ENCODE peak calls at places on chromosomes 7 and 10, in six cellular contexts. O is astrocyte of the spinal cord; P is fibroblast of lung; Y is GM12864; R is naive thymus-derived CD4-positive, alpha-beta T cell; D is fibroblast of villous mesenchyme. I is an unnamed sample.

GRCh38 chr10:104337527-104337984 is 709 bp downstream of the ITPRIP start:
- DNase-seq in D (peak), R (peak), O (peak), Y (no peak), P (peak), I (no peak)

GRCh38 chr10:33798754-33799153 is 464.3 kb upstream of the NRP1 start:
- DNase-seq in P (peak), O (no peak), R (no peak), D (no peak), Y (no peak), I (no peak)

GRCh38 chr7:41425926-41426325 is 277.0 kb downstream of the INHBA start:
- DNase-seq in R (no peak), Y (no peak), P (peak), O (peak), D (peak), I (no peak)

GRCh38 chr10:100579261-100579660 is 43.5 kb downstream of the HIF1AN start:
- DNase-seq in Y (no peak), O (no peak), P (no peak), D (no peak), R (no peak), I (no peak)

GRCh38 chr10:3471927-3472704 is 299.5 kb upstream of the PITRM1 start:
- DNase-seq in Y (no peak), D (no peak), P (peak), R (no peak), O (peak), I (no peak)

GRCh38 chr10:100562806-100563293 is 27.1 kb downstream of the HIF1AN start:
- DNase-seq in Y (no peak), P (peak), O (peak), R (no peak), D (peak), I (peak)

GRCh38 chr10:91562839-91563581 is 69.9 kb downstream of the PPP1R3C start:
- DNase-seq in R (no peak), Y (no peak), P (no peak), D (no peak), O (no peak), I (no peak)

GRCh38 chr7:23600251-23600650 is 3.1 kb downstream of the CCDC126 start:
- DNase-seq in P (peak), R (no peak), D (no peak), Y (no peak), O (no peak), I (peak)

GRCh38 chr7:151038951-151039849 is 9.1 kb upstream of the ASIC3 start:
- DNase-seq in P (peak), R (no peak), O (peak), Y (no peak), D (peak), I (peak)

GRCh38 chr7:2012981-2013380 is 219.8 kb downstream of the MAD1L1 start:
- DNase-seq in R (no peak), O (peak), D (peak), Y (no peak), P (peak), I (no peak)

GRCh38 chr10:14560274-14560673 is 214.4 kb downstream of the FAM107B start:
- DNase-seq in D (peak), O (peak), Y (peak), R (peak), P (peak), I (peak)

GRCh38 chr10:488081-488932 is 201.2 kb downstream of the DIP2C start:
- DNase-seq in D (no peak), P (no peak), O (no peak), R (no peak), Y (no peak), I (no peak)

GRCh38 chr10:23158370-23158769 is 33.7 kb upstream of the PTF1A start:
- DNase-seq in P (peak), R (peak), O (peak), D (peak), Y (peak), I (peak)

GRCh38 chr7:135160858-135161653 is 9.5 kb downstream of the CYREN start:
- DNase-seq in Y (no peak), O (peak), P (no peak), D (peak), R (no peak), I (no peak)

GRCh38 chr10:73910401-73910763 is 550 bp upstream of the PLAU start:
- DNase-seq in Y (no peak), O (peak), P (no peak), R (peak), D (peak), I (no peak)

GRCh38 chr7:5296015-5296621 is 13.4 kb downstream of the SLC29A4 start:
- DNase-seq in O (no peak), D (no peak), P (no peak), R (peak), Y (no peak), I (no peak)

GRCh38 chr10:114492351-114493037 is 88.2 kb upstream of the AFAP1L2 start:
- DNase-seq in Y (peak), O (peak), P (peak), R (peak), D (no peak), I (no peak)

GRCh38 chr7:39504963-39505362 is 61.2 kb upstream of the YAE1 start:
- DNase-seq in P (peak), Y (no peak), D (peak), O (peak), R (no peak), I (no peak)

GRCh38 chr10:66928791-66929190 is 3.0 kb downstream of the LRRTM3 start:
- DNase-seq in O (no peak), Y (no peak), R (no peak), P (no peak), D (no peak), I (no peak)
- H3K4me3 ChIP-seq in O (no peak), Y (no peak), R (no peak), P (no peak), D (no peak), I (peak)

DNA sequence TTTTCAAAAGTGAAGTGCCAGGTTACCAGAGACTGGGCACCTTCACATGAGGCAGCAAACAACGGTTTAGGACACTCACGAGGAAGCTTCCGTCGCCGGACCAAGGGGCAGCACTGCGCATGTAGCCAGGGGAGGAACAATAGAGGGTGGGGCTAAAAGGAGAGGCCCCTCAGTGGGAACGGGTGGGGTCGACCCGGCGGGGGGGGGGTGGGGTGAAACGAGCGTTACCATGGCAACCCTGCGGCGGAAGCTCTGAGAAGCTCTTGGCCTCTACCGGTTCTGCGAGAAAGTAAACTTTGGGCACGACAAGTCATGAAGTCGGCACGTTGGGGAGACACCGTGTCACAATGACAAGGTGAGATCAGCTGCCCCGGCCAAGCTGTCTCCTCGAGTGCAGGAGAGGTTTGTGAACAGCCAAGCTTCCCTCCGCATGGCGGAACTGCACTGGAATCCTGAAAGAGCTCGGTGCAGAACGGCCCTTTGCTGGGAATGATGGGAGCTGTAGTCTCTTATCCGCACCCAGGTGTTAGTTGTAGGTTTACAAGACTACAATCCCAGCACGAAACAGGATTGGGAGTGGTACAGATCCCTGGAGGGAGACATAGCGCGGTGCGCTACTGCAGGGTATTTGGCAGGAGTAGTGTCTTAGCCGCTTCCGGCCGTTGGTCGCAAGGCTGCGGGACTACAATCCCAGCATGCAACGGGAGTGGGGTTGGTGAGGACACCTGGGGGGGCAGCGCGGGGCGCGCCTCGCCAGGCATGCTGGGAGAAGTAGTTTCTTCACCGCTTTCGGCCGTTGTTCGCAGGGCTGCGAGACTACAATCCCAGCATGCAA is 72.8 kb upstream of the ZNF722 start:
- DNase-seq in R (peak), Y (no peak), O (no peak), P (peak), D (no peak), I (peak)
- H3K4me3 ChIP-seq in R (peak), Y (no peak), O (no peak), P (no peak), D (no peak), I (no peak)

GRCh38 chr7:28181921-28182517 is 1.4 kb upstream of the JAZF1 start:
- DNase-seq in P (no peak), O (no peak), Y (no peak), R (no peak), D (no peak), I (no peak)
- H3K4me3 ChIP-seq in P (no peak), O (no peak), Y (no peak), R (no peak), D (no peak), I (no peak)

GRCh38 chr10:88537337-88537736 is 45.8 kb downstream of the RNLS start:
- DNase-seq in D (no peak), Y (no peak), P (no peak), R (no peak), O (no peak), I (no peak)
- H3K4me3 ChIP-seq in D (no peak), Y (no peak), P (no peak), R (no peak), O (no peak), I (no peak)

DNA sequence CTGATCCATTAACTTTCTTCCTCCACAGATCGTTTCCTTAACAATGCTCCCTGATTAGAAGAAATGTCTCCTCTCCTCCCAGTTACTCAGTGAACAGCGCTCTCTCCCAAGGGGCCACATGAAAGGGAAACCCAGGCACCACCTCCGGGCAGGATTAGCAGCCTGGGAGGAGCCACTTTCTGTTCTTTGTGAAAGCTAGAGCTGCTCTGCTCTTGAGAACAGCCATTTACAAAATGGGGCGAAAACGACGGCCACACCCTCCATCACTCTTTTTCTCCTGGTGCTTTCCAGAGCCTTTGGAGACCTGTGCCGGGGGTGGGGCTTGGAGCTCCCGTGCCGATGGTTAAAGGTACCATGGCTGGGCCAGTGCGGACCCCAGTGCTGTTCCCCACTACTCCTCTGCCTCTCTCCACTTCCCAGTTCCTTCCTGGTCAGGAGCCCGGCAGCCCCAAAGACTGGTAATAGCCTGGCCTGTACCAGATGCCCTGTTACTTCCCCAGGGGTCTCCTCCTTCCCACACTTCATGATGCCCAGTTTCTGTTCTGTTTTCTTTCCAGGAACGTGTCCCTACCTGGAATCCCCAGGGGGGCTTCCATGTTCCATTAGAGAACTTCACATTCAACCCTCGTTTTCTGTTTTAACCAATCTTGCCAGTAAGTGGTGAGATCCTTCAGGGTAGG is 402.9 kb upstream of the GALNT17 start:
- DNase-seq in R (no peak), Y (no peak), O (peak), D (no peak), P (peak), I (peak)
- H3K4me3 ChIP-seq in R (no peak), Y (peak), O (no peak), D (no peak), P (no peak), I (no peak)